ENCODE peak calls at places on chromosomes 1 and 21, in four cellular contexts. Y is T-helper 9 cell, V is Calu3, U is epithelial cell of proximal tubule. W is an unnamed sample.
A peak's percentile ranks its signal among the peaks of the same experiment; 100 is the strongest.

GRCh38 chr1:160781914-160782689 is 13.9 kb upstream of the LY9 start:
- DNase-seq in Y (no peak), V (no peak), U (no peak), W (no peak)

GRCh38 chr1:240720891-240721450 is 109.0 kb upstream of the GREM2 start:
- DNase-seq in Y (no peak), V (no peak), U (no peak), W (no peak)

GRCh38 chr21:37711294-37711844 is 204.9 kb downstream of the KCNJ6 start:
- DNase-seq in Y (no peak), V (no peak), U (no peak), W (no peak)

GRCh38 chr1:64471218-64471719 is 1.3 kb downstream of the CACHD1 start:
- DNase-seq in Y (no peak), V (peak; percentile 27), U (no peak), W (peak; percentile 57)

GRCh38 chr1:6459850-6460265 is 6.1 kb downstream of the TNFRSF25 start:
- DNase-seq in Y (peak; percentile 66), V (no peak), U (no peak), W (no peak)

GRCh38 chr1:39933956-39934941 is 20.7 kb upstream of the MFSD2A start:
- DNase-seq in Y (no peak), V (peak; percentile 58), U (peak; percentile 97), W (peak; percentile 52)

GRCh38 chr1:6367381-6368007 is 26.1 kb downstream of the ACOT7 start:
- DNase-seq in Y (no peak), V (no peak), U (no peak), W (no peak)

GRCh38 chr1:178275553-178275952 is 181.6 kb downstream of the RASAL2 start:
- DNase-seq in Y (no peak), V (no peak), U (no peak), W (no peak)

GRCh38 chr21:21412096-21412495 is 413.9 kb downstream of the NCAM2 start:
- DNase-seq in Y (no peak), V (no peak), U (no peak), W (no peak)

GRCh38 chr1:30803562-30803961 is 46.0 kb upstream of the LAPTM5 start:
- DNase-seq in Y (no peak), V (no peak), U (no peak), W (no peak)

GRCh38 chr1:8134546-8135235 is 108.6 kb upstream of the ERRFI1 start:
- DNase-seq in Y (no peak), V (no peak), U (no peak), W (no peak)

GRCh38 chr1:215001419-215002021 is 81.0 kb upstream of the KCNK2 start:
- DNase-seq in Y (no peak), V (no peak), U (no peak), W (no peak)

GRCh38 chr1:183237046-183237445 is 51.0 kb downstream of the LAMC2 start:
- DNase-seq in Y (no peak), V (no peak), U (no peak), W (no peak)

GRCh38 chr1:160726498-160727391 is 12.3 kb upstream of the SLAMF7 start:
- DNase-seq in Y (peak; percentile 32), V (peak; percentile 78), U (peak; percentile 25), W (peak; percentile 27)

W was measured in HuH-7.5.